ENCODE peak calls at places on chromosome 20, in eight cellular contexts. S, K, Q, E, J, N, H and A are unnamed samples.

GRCh38 chr20:2162125-2162822 is 60.6 kb downstream of the STK35 start:
- DNase-seq in S (no peak), K (no peak), Q (no peak), E (peak; percentile 36), J (no peak), N (no peak), H (no peak), A (no peak)

GRCh38 chr20:21352703-21353102 is 44.6 kb downstream of the NKX2-4 start:
- DNase-seq in S (no peak), K (no peak), Q (no peak), E (no peak), J (no peak), N (peak; percentile 51), H (no peak), A (no peak)

GRCh38 chr20:44442298-44443070 is 33.2 kb upstream of the TTPAL start:
- DNase-seq in S (no peak), K (no peak), Q (peak; percentile 56), E (no peak), J (no peak), N (no peak), H (no peak), A (no peak)

GRCh38 chr20:22394583-22394982 is 189.8 kb downstream of the FOXA2 start:
- DNase-seq in S (no peak), K (no peak), Q (no peak), E (no peak), J (no peak), N (no peak), H (no peak), A (no peak)

GRCh38 chr20:1094706-1095220 is 23.6 kb upstream of the PSMF1 start:
- DNase-seq in S (no peak), K (no peak), Q (no peak), E (no peak), J (peak; percentile 42), N (no peak), H (no peak), A (no peak)

GRCh38 chr20:1949711-1950110 is 44.1 kb downstream of the PDYN start:
- DNase-seq in S (no peak), K (no peak), Q (peak; percentile 20), E (peak; percentile 61), J (peak; percentile 44), N (no peak), H (no peak), A (no peak)

GRCh38 chr20:40173877-40174276 is 515.2 kb downstream of the MAFB start:
- DNase-seq in S (no peak), K (no peak), Q (no peak), E (no peak), J (no peak), N (no peak), H (no peak), A (no peak)

GRCh38 chr20:33311011-33311410 is 28.0 kb downstream of the BPIFB1 start:
- DNase-seq in S (no peak), K (no peak), Q (no peak), E (no peak), J (no peak), N (no peak), H (no peak), A (no peak)

GRCh38 chr20:45951474-45951873 is 17.0 kb downstream of the PCIF1 start:
- DNase-seq in S (no peak), K (no peak), Q (no peak), E (no peak), J (no peak), N (no peak), H (no peak), A (no peak)

GRCh38 chr20:45890077-45890996 is 671 bp downstream of the NEURL2 start:
- DNase-seq in S (peak; percentile 74), K (peak; percentile 66), Q (peak; percentile 89), E (peak; percentile 94), J (peak; percentile 91), N (peak; percentile 92), H (peak; percentile 19), A (peak; percentile 83)

GRCh38 chr20:32537657-32538525 is 47.2 kb downstream of the NOL4L start:
- DNase-seq in S (no peak), K (no peak), Q (no peak), E (no peak), J (peak; percentile 64), N (no peak), H (peak; percentile 88), A (no peak)

GRCh38 chr20:17873410-17874270 is 95.0 kb downstream of the SNX5 start:
- DNase-seq in S (peak; percentile 94), K (peak; percentile 68), Q (peak; percentile 91), E (peak; percentile 97), J (peak; percentile 85), N (peak; percentile 91), H (no peak), A (peak; percentile 94)

GRCh38 chr20:50292324-50293243 is 102.0 kb downstream of the CEBPB start:
- DNase-seq in S (peak; percentile 97), K (peak; percentile 97), Q (peak; percentile 99), E (peak; percentile 98), J (no peak), N (peak; percentile 97), H (peak; percentile 97), A (peak; percentile 91)

DNA sequence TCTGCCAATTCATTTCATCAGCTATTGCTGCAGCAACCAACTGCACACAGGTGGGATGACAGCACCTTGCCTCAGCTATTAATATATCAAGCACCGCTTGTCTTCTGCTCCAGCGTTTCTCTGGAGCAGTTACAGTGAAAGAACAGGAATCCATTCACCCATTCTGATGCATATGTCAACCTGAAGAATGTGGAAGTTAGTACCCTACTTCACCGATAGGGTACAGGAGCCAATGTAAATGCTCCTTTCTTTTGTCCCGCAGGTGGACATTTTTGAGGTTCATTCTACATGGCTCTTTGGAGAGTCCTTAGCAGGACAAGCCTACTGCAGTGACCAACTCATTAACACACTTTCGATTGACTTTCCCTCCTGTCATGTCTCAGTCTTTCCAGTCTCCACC is 139.9 kb upstream of the PRND start:
- DNase-seq in S (no peak), K (no peak), Q (no peak), E (no peak), J (no peak), N (no peak), H (no peak), A (no peak)
- TF ChIP-seq EP300 in S (no peak), K (no peak), Q (no peak), E (no peak), J (no peak), N (no peak), H (no peak), A (no peak)

DNA sequence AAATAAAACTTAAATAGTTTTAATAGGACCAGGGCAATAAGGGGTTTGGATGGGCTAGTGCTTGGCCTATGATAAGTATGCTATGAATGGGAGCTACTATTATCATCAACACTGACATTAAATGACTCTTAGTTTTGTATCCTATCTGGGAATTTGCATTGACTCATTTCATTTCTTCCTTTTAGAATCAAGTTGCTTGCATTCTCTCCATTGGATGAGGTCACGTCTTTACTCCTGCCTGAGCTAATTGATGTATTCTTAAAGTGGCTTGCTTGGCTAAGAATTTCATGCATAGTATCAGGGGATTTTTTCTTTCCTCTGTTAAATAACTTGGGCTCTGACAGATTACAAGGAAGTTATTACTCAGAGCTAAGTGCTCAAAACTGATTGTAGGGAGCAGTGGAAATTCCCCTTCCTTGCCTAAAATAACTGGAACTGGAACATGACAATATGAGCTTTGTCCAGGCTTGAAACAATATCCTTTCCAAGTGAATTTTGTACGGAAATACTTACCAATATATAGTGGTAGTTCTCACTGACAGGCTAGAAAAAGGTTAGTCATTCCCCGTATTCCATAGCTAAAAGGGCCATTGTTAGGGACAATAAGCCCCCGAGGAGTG is 169.9 kb downstream of the BCAS1 start:
- DNase-seq in S (no peak), K (peak; percentile 36), Q (no peak), E (no peak), J (no peak), N (no peak), H (no peak), A (no peak)
- TF ChIP-seq EP300 in S (no peak), K (no peak), Q (no peak), E (no peak), J (no peak), N (no peak), H (no peak), A (no peak)

GRCh38 chr20:3312940-3313656 is 74.1 kb upstream of the SLC4A11 start:
- DNase-seq in S (no peak), K (peak; percentile 70), Q (no peak), E (no peak), J (no peak), N (peak; percentile 52), H (no peak), A (no peak)

GRCh38 chr20:3316131-3316530 is 77.1 kb upstream of the SLC4A11 start:
- DNase-seq in S (no peak), K (no peak), Q (no peak), E (no peak), J (no peak), N (no peak), H (no peak), A (no peak)

GRCh38 chr20:3313681-3314080 is 74.7 kb upstream of the SLC4A11 start:
- DNase-seq in S (no peak), K (no peak), Q (no peak), E (no peak), J (no peak), N (no peak), H (no peak), A (no peak)

GRCh38 chr20:3314391-3314790 is 75.4 kb upstream of the SLC4A11 start:
- DNase-seq in S (no peak), K (no peak), Q (no peak), E (no peak), J (no peak), N (no peak), H (no peak), A (no peak)

DNA sequence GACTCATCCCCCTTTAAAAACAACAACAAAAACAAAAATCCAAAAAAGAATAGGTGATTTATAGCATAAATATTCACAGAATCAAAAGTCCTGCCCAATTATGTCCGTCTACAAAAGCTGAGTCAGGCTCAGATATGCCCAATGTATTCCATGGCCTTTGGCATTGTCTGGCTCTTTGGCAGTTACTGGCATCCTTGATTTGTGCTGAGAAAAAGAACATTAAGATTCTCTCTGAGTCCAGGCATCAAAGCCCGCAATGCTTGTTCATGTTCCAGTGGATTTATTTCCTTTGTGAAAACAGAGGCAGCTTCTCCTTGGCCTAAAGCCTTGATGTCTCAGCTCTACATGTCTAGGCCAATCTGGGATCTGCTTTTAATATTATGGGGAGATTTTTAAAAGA is 76.1 kb upstream of the SLC4A11 start:
- DNase-seq in S (no peak), K (no peak), Q (no peak), E (no peak), J (no peak), N (no peak), H (no peak), A (no peak)
- TF ChIP-seq EP300 in S (no peak), K (no peak), Q (no peak), E (no peak), J (no peak), N (no peak), H (no peak), A (no peak)

DNA sequence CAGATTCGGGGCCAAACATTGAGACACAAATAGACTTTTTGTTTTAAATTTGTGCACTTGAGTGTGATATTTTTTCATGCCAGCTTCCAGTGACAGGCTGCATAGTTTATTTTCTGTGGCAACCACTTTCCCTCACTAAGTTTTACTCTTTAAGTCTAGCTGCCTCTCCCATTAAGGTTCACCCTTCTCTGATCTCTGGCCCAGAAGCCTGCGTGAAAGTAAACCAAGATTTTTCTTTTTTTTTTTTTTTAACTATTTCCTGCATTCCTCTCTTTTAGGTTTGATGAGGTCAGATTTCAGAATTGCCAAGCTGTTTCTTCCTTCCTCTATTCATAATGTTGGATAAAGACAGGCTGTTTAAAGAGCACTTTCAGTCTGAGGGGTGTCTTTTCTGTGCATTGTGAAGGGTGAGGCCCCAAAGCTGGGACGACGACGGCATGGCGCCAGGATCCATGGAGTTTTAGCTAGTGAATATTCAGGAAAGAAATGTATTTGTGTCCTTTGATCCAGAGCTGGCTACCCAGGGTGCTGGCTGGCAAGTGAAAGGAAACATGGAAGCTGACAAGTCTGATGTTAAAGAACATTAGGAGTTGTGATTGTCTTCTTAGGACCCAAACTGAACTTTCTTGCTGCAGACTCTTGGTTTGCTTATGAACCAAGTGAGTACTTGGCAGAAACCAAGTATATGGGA is 50.7 kb downstream of the DOK5 start:
- DNase-seq in S (no peak), K (no peak), Q (no peak), E (no peak), J (no peak), N (no peak), H (no peak), A (no peak)
- TF ChIP-seq EP300 in S (no peak), K (no peak), Q (no peak), E (no peak), J (no peak), N (no peak), H (no peak), A (no peak)